ENCODE peak calls at places on chromosome 21, in eight cellular contexts. C, B, W, X, A, D, Z and T are unnamed samples.

GRCh38 chr21:19228241-19228640 is 824.7 kb upstream of the TMPRSS15 start:
- DNase-seq in C (no peak), B (no peak), W (no peak), X (no peak), A (no peak), D (no peak), Z (no peak), T (no peak)

GRCh38 chr21:18244721-18245486 is at the start of gene CHODL:
- DNase-seq in C (no peak), B (no peak), W (peak), X (no peak), A (no peak), D (no peak), Z (peak), T (no peak)

GRCh38 chr21:22319435-22319834 is 1321.2 kb downstream of the NCAM2 start:
- DNase-seq in C (no peak), B (no peak), W (no peak), X (no peak), A (no peak), D (no peak), Z (no peak), T (no peak)

GRCh38 chr21:25708467-25709065 is 26.1 kb downstream of the ATP5PF start:
- DNase-seq in C (peak), B (peak), W (peak), X (peak), A (peak), D (peak), Z (no peak), T (peak)

GRCh38 chr21:38147391-38147790 is 109.4 kb upstream of the KCNJ15 start:
- DNase-seq in C (no peak), B (no peak), W (no peak), X (no peak), A (no peak), D (no peak), Z (no peak), T (no peak)

GRCh38 chr21:46599251-46599572 is 5.7 kb downstream of the S100B start:
- DNase-seq in C (peak), B (no peak), W (no peak), X (peak), A (peak), D (no peak), Z (no peak), T (peak)

GRCh38 chr21:16073571-16073970 is 343.8 kb downstream of the USP25 start:
- DNase-seq in C (no peak), B (no peak), W (no peak), X (no peak), A (no peak), D (no peak), Z (no peak), T (no peak)

GRCh38 chr21:15604424-15604823 is 125.4 kb upstream of the USP25 start:
- DNase-seq in C (peak), B (no peak), W (no peak), X (no peak), A (peak), D (peak), Z (no peak), T (peak)

GRCh38 chr21:15775981-15776380 is 46.2 kb downstream of the USP25 start:
- DNase-seq in C (peak), B (no peak), W (no peak), X (no peak), A (peak), D (peak), Z (no peak), T (peak)

GRCh38 chr21:33112151-33112550 is 42.2 kb downstream of the OLIG1 start:
- DNase-seq in C (no peak), B (no peak), W (no peak), X (no peak), A (no peak), D (no peak), Z (no peak), T (no peak)

GRCh38 chr21:26140185-26140584 is 30.4 kb downstream of the APP start:
- DNase-seq in C (peak), B (no peak), W (peak), X (peak), A (peak), D (peak), Z (peak), T (peak)

GRCh38 chr21:32653326-32653901 is 41.2 kb upstream of the CFAP298 start:
- DNase-seq in C (peak), B (no peak), W (no peak), X (peak), A (no peak), D (peak), Z (no peak), T (peak)

GRCh38 chr21:34534522-34534921 is 22.5 kb upstream of the KCNE1 start:
- DNase-seq in C (no peak), B (no peak), W (no peak), X (peak), A (no peak), D (no peak), Z (no peak), T (peak)

GRCh38 chr21:14560555-14560954 is 14.4 kb upstream of the SAMSN1 start:
- DNase-seq in C (no peak), B (no peak), W (no peak), X (no peak), A (no peak), D (no peak), Z (no peak), T (no peak)

GRCh38 chr21:29230541-29231275 is 68.0 kb upstream of the BACH1 start:
- DNase-seq in C (no peak), B (no peak), W (no peak), X (no peak), A (no peak), D (no peak), Z (no peak), T (no peak)

GRCh38 chr21:19724081-19724480 is 1274.1 kb upstream of the NCAM2 start:
- DNase-seq in C (no peak), B (no peak), W (no peak), X (no peak), A (no peak), D (no peak), Z (no peak), T (no peak)

GRCh38 chr21:43940329-43940653 is 71.8 kb upstream of the TRAPPC10 start:
- DNase-seq in C (no peak), B (no peak), W (no peak), X (no peak), A (no peak), D (no peak), Z (no peak), T (no peak)

GRCh38 chr21:43937051-43937832 is 72.2 kb downstream of the AGPAT3 start:
- DNase-seq in C (no peak), B (no peak), W (no peak), X (peak), A (no peak), D (no peak), Z (no peak), T (no peak)

GRCh38 chr21:43939443-43940328 is 72.4 kb upstream of the TRAPPC10 start:
- DNase-seq in C (no peak), B (no peak), W (no peak), X (no peak), A (no peak), D (no peak), Z (no peak), T (no peak)

GRCh38 chr21:43937898-43938309 is 72.9 kb downstream of the AGPAT3 start:
- DNase-seq in C (no peak), B (no peak), W (no peak), X (no peak), A (no peak), D (no peak), Z (no peak), T (no peak)

GRCh38 chr21:43938751-43939442 is 73.2 kb upstream of the TRAPPC10 start:
- DNase-seq in C (peak), B (peak), W (peak), X (peak), A (no peak), D (peak), Z (peak), T (peak)
- H3K4me3 ChIP-seq in C (peak), B (no peak), W (no peak), X (peak), A (no peak), D (peak), Z (peak), T (no peak)

GRCh38 chr21:35730325-35730724 is 330.0 kb downstream of the SETD4 start:
- DNase-seq in C (no peak), B (no peak), W (no peak), X (no peak), A (no peak), D (no peak), Z (no peak), T (no peak)
- TF ChIP-seq CTCF in C (no peak), B (no peak), W (no peak), X (no peak), A (no peak), D (no peak), Z (no peak), T (no peak)

DNA sequence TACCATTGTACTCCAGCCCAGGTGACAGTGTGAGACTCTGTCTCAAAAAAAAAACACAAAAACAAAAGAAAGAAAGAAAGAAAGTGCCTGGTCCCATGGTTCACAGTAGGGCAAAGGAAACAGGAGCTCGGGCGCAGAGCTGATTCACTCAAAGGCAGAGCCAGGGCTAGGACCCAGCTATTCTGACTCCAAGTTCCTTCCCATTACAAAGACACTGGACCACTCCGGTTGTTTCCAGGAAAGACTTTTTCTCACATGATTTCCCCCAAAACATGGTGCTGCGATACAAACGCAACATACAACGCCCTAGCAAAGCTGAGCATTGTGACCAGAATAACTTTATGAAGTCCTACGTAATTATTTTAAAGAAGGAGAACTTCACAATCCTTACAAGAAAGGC is 10.7 kb downstream of the ABCG1 start:
- DNase-seq in C (no peak), B (no peak), W (no peak), X (no peak), A (no peak), D (no peak), Z (no peak), T (no peak)
- H3K4me3 ChIP-seq in C (no peak), B (no peak), W (no peak), X (no peak), A (no peak), D (no peak), Z (no peak), T (no peak)

GRCh38 chr21:39727401-39728120 is 17.4 kb upstream of the IGSF5 start:
- DNase-seq in C (no peak), B (no peak), W (no peak), X (no peak), A (no peak), D (no peak), Z (no peak), T (no peak)

GRCh38 chr21:39724944-39725343 is 20.0 kb upstream of the IGSF5 start:
- DNase-seq in C (no peak), B (no peak), W (no peak), X (no peak), A (no peak), D (no peak), Z (no peak), T (no peak)

GRCh38 chr21:39721885-39722284 is 23.1 kb upstream of the IGSF5 start:
- DNase-seq in C (no peak), B (no peak), W (no peak), X (no peak), A (no peak), D (no peak), Z (no peak), T (no peak)

GRCh38 chr21:39728341-39728740 is 16.6 kb upstream of the IGSF5 start:
- DNase-seq in C (no peak), B (no peak), W (no peak), X (no peak), A (no peak), D (no peak), Z (no peak), T (no peak)

DNA sequence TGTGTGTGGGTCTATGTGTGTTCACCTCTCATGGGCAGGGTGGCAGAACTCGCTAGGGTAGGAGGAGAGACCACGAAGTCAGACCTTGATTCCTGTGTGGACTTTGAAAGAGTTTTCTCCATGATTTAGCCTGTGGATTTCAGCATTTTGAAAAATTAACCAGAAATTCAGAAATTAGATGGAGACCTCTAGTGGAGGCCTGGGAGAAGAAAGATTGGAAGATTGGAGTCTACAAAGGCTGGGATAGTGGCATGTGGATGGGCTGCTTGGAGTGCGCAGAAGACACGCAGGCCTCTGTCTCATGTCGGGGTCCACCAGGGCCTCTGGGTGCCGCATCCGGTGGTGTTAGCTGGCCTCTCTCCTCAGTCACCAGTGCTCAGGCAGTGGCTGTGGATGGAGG is 18.9 kb upstream of the IGSF5 start:
- DNase-seq in C (no peak), B (no peak), W (no peak), X (no peak), A (no peak), D (no peak), Z (no peak), T (no peak)
- TF ChIP-seq CTCF in C (peak), B (no peak), W (no peak), X (no peak), A (peak), D (no peak), Z (no peak), T (peak)

DNA sequence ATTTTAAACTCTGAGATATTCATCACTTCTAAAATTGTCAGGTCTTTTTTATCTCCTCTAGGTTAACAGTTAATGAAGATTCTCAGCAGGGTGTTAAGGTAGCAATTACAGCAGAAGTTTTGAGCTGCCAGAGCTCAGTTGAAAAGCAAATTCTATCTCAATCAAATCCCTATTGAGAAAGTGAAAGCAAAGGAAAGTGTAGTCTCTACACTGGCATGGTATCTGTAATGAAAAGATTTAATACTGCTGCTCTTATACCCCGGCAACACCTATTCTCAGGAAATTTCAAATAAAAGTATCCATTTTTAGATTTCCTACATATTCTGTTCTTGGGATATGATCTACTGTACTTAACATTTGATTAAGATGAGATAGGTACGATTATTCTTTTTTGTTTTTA is 913.5 kb downstream of the MRPL39 start:
- DNase-seq in C (no peak), B (no peak), W (no peak), X (no peak), A (no peak), D (no peak), Z (no peak), T (no peak)
- H3K4me3 ChIP-seq in C (no peak), B (no peak), W (no peak), X (no peak), A (no peak), D (no peak), Z (no peak), T (no peak)

GRCh38 chr21:43789276-43790052 is at the start of gene RRP1:
- DNase-seq in C (peak), B (peak), W (peak), X (peak), A (peak), D (peak), Z (peak), T (peak)
- TF ChIP-seq CTCF in C (peak), B (peak), W (peak), X (peak), A (peak), D (peak), Z (peak), T (peak)

GRCh38 chr21:45410151-45410864 is 5.3 kb downstream of the COL18A1 start:
- DNase-seq in C (no peak), B (no peak), W (no peak), X (peak), A (no peak), D (no peak), Z (peak), T (no peak)

GRCh38 chr21:45412491-45412890 is 7.5 kb downstream of the COL18A1 start:
- DNase-seq in C (no peak), B (no peak), W (no peak), X (no peak), A (no peak), D (no peak), Z (peak), T (no peak)

GRCh38 chr21:45411810-45412206 is 6.8 kb downstream of the COL18A1 start:
- DNase-seq in C (no peak), B (no peak), W (no peak), X (no peak), A (no peak), D (no peak), Z (no peak), T (no peak)

GRCh38 chr21:45409466-45410150 is 4.6 kb downstream of the COL18A1 start:
- DNase-seq in C (no peak), B (no peak), W (peak), X (peak), A (no peak), D (peak), Z (peak), T (no peak)

DNA sequence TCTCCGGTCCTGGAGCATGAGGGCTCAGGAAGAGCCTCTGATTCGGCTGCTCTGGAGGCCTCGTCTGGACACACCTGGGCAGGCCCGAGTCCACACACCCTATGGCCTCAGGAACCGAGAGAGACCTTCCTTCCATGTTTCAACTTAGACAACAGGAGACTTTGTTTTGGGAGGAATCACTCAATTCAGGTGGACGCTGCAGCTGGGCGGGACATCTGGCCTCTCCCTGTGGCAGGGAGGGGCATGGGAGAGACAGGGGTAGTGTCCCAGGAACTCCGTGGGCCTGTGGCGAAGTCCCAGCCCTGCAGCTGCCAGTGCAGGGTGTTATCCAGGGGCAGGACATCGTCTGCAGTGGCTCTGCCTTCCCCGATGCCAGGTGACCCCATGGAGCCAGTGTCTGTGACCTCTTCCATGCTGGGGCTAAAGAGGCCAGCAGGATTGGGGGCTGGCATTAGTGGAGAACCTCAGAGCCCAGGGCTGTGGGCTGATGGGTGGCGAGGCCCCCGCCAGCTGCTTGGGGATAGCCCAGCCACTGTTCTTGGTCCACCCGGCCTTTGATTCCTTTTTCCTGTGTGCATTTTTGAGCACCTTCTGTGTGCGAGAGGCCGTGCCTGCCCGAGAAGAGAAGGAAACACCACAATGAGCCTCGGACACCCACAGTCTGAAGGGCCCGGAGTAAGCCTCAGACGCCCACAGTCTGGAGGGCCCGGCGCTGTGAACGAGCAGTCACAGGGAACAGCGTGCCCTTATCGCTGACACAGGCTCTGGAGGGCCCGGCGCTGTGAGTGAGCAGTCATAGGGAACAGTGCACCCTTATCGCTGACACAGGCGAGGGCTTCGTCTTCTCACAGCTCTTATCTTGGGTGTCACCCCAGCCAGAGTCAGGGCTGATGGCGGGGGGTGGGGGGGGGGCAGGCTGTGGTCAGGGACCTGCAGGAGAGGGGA is 6.2 kb downstream of the COL18A1 start:
- DNase-seq in C (no peak), B (no peak), W (no peak), X (no peak), A (no peak), D (no peak), Z (peak), T (no peak)
- H3K4me3 ChIP-seq in C (no peak), B (no peak), W (peak), X (peak), A (no peak), D (no peak), Z (peak), T (no peak)